ENCODE peak calls at places on chromosomes 16 and 17, in seven cellular contexts. One of them, this sample, is unnamed.

GRCh38 chr17:7060165-7060890 is 16.4 kb upstream of the SLC16A11 start:
- DNase-seq in neural crest cell: no peak
- DNase-seq in stimulated activated CD8-positive, alpha-beta memory T cell treated with anti-CD3 and anti-CD28 coated beads, Interleukin-2, amount 100 ng/mL, for 48 hours: no peak
- DNase-seq in T-helper 17 cell: no peak
- DNase-seq in T-helper 9 cell: no peak
- DNase-seq in effector memory CD8-positive, alpha-beta T cell: no peak
- DNase-seq in AML-193: no peak
- DNase-seq in this sample: no peak

GRCh38 chr17:32569171-32570080 is 82.6 kb downstream of the CDK5R1 start:
- DNase-seq in neural crest cell: no peak
- DNase-seq in stimulated activated CD8-positive, alpha-beta memory T cell treated with anti-CD3 and anti-CD28 coated beads, Interleukin-2, amount 100 ng/mL, for 48 hours: no peak
- DNase-seq in T-helper 17 cell: no peak
- DNase-seq in T-helper 9 cell: no peak
- DNase-seq in effector memory CD8-positive, alpha-beta T cell: no peak
- DNase-seq in AML-193: no peak
- DNase-seq in this sample: no peak

GRCh38 chr16:1781254-1781653 is 1.1 kb downstream of the SPSB3 start:
- DNase-seq in neural crest cell: no peak
- DNase-seq in stimulated activated CD8-positive, alpha-beta memory T cell treated with anti-CD3 and anti-CD28 coated beads, Interleukin-2, amount 100 ng/mL, for 48 hours: no peak
- DNase-seq in T-helper 17 cell: no peak
- DNase-seq in T-helper 9 cell: no peak
- DNase-seq in effector memory CD8-positive, alpha-beta T cell: no peak
- DNase-seq in AML-193: no peak
- DNase-seq in this sample: no peak

GRCh38 chr16:48496571-48497095 is 111.4 kb upstream of the SIAH1 start:
- DNase-seq in neural crest cell: no peak
- DNase-seq in stimulated activated CD8-positive, alpha-beta memory T cell treated with anti-CD3 and anti-CD28 coated beads, Interleukin-2, amount 100 ng/mL, for 48 hours: no peak
- DNase-seq in T-helper 17 cell: no peak
- DNase-seq in T-helper 9 cell: no peak
- DNase-seq in effector memory CD8-positive, alpha-beta T cell: no peak
- DNase-seq in AML-193: no peak
- DNase-seq in this sample: no peak

GRCh38 chr17:40303009-40303657 is 5.8 kb upstream of the RARA start:
- DNase-seq in neural crest cell: peak
- DNase-seq in stimulated activated CD8-positive, alpha-beta memory T cell treated with anti-CD3 and anti-CD28 coated beads, Interleukin-2, amount 100 ng/mL, for 48 hours: no peak
- DNase-seq in T-helper 17 cell: no peak
- DNase-seq in T-helper 9 cell: no peak
- DNase-seq in effector memory CD8-positive, alpha-beta T cell: peak
- DNase-seq in AML-193: peak
- DNase-seq in this sample: peak

GRCh38 chr17:59840329-59840907 is 52.3 kb downstream of the TUBD1 start:
- DNase-seq in neural crest cell: no peak
- DNase-seq in stimulated activated CD8-positive, alpha-beta memory T cell treated with anti-CD3 and anti-CD28 coated beads, Interleukin-2, amount 100 ng/mL, for 48 hours: no peak
- DNase-seq in T-helper 17 cell: no peak
- DNase-seq in T-helper 9 cell: no peak
- DNase-seq in effector memory CD8-positive, alpha-beta T cell: no peak
- DNase-seq in AML-193: no peak
- DNase-seq in this sample: no peak

GRCh38 chr17:33494156-33494555 is 201.1 kb upstream of the ASIC2 start:
- DNase-seq in neural crest cell: no peak
- DNase-seq in stimulated activated CD8-positive, alpha-beta memory T cell treated with anti-CD3 and anti-CD28 coated beads, Interleukin-2, amount 100 ng/mL, for 48 hours: no peak
- DNase-seq in T-helper 17 cell: no peak
- DNase-seq in T-helper 9 cell: no peak
- DNase-seq in effector memory CD8-positive, alpha-beta T cell: no peak
- DNase-seq in AML-193: no peak
- DNase-seq in this sample: no peak

GRCh38 chr16:4314532-4315184 is 1.2 kb upstream of the GLIS2 start:
- DNase-seq in neural crest cell: no peak
- DNase-seq in stimulated activated CD8-positive, alpha-beta memory T cell treated with anti-CD3 and anti-CD28 coated beads, Interleukin-2, amount 100 ng/mL, for 48 hours: no peak
- DNase-seq in T-helper 17 cell: no peak
- DNase-seq in T-helper 9 cell: no peak
- DNase-seq in effector memory CD8-positive, alpha-beta T cell: no peak
- DNase-seq in AML-193: no peak
- DNase-seq in this sample: peak

GRCh38 chr16:20931066-20931465 is 30.5 kb downstream of the LYRM1 start:
- DNase-seq in neural crest cell: no peak
- DNase-seq in stimulated activated CD8-positive, alpha-beta memory T cell treated with anti-CD3 and anti-CD28 coated beads, Interleukin-2, amount 100 ng/mL, for 48 hours: no peak
- DNase-seq in T-helper 17 cell: no peak
- DNase-seq in T-helper 9 cell: no peak
- DNase-seq in effector memory CD8-positive, alpha-beta T cell: no peak
- DNase-seq in AML-193: no peak
- DNase-seq in this sample: no peak